ENCODE peak calls at places on chromosomes 13 and 19, in four cellular contexts. X, M, H and I are unnamed samples.

GRCh38 chr13:29453657-29454056 is 141.8 kb downstream of the SLC7A1 start:
- DNase-seq in X (no peak), M (no peak), H (no peak), I (peak; percentile 55)

GRCh38 chr13:91845612-91846011 is 447.2 kb downstream of the GPC5 start:
- DNase-seq in X (no peak), M (no peak), H (no peak), I (no peak)

GRCh38 chr13:25930655-25931054 is 121.2 kb downstream of the SHISA2 start:
- DNase-seq in X (no peak), M (no peak), H (no peak), I (no peak)

GRCh38 chr19:14412436-14413071 is 6.6 kb downstream of the DDX39A start:
- DNase-seq in X (no peak), M (no peak), H (no peak), I (no peak)

GRCh38 chr13:45162821-45163220 is 38.0 kb downstream of the KCTD4 start:
- DNase-seq in X (peak; percentile 89), M (no peak), H (peak; percentile 53), I (peak; percentile 88)

GRCh38 chr13:29868581-29868980 is 18.2 kb upstream of the UBL3 start:
- DNase-seq in X (no peak), M (no peak), H (no peak), I (no peak)

GRCh38 chr13:112203614-112204013 is 136.7 kb downstream of the SOX1 start:
- DNase-seq in X (no peak), M (no peak), H (no peak), I (no peak)

GRCh38 chr13:43307921-43308433 is 284.6 kb downstream of the DNAJC15 start:
- DNase-seq in X (peak; percentile 97), M (peak; percentile 71), H (peak; percentile 85), I (peak; percentile 93)

GRCh38 chr19:20787766-20788165 is 11.7 kb downstream of the ZNF66 start:
- DNase-seq in X (no peak), M (no peak), H (no peak), I (no peak)

GRCh38 chr13:94249512-94249911 is 230.0 kb downstream of the DCT start:
- DNase-seq in X (peak; percentile 85), M (no peak), H (peak; percentile 52), I (peak; percentile 78)

GRCh38 chr13:79382545-79383275 is 23.3 kb downstream of the RBM26 start:
- DNase-seq in X (no peak), M (no peak), H (no peak), I (no peak)

GRCh38 chr13:109274188-109274821 is 512.1 kb downstream of the IRS2 start:
- DNase-seq in X (peak; percentile 81), M (no peak), H (no peak), I (peak; percentile 85)

GRCh38 chr13:40812724-40813445 is 23.5 kb downstream of the SLC25A15 start:
- DNase-seq in X (peak; percentile 46), M (no peak), H (no peak), I (no peak)

GRCh38 chr13:33441015-33441414 is 155.5 kb upstream of the STARD13 start:
- DNase-seq in X (peak; percentile 47), M (no peak), H (no peak), I (peak; percentile 24)

GRCh38 chr19:35115538-35115951 is at the start of gene FXYD3:
- DNase-seq in X (no peak), M (peak; percentile 84), H (no peak), I (no peak)

GRCh38 chr19:9865732-9866627 is 30.9 kb downstream of the PIN1 start:
- DNase-seq in X (no peak), M (no peak), H (no peak), I (no peak)

GRCh38 chr13:30577381-30577780 is 40.3 kb upstream of the USPL1 start:
- DNase-seq in X (peak; percentile 80), M (no peak), H (peak; percentile 48), I (peak; percentile 90)

GRCh38 chr19:10007811-10008211 is 2.5 kb downstream of the COL5A3 start:
- DNase-seq in X (peak; percentile 57), M (no peak), H (no peak), I (peak; percentile 97)

GRCh38 chr19:58096884-58097283 is 1.1 kb downstream of the ZSCAN18 start:
- DNase-seq in X (no peak), M (no peak), H (no peak), I (no peak)

GRCh38 chr13:27201661-27202060 is 30.1 kb upstream of the USP12 start:
- DNase-seq in X (peak; percentile 49), M (no peak), H (no peak), I (no peak)

GRCh38 chr19:20367811-20368294 is 197.7 kb downstream of the ZNF737 start:
- DNase-seq in X (no peak), M (no peak), H (no peak), I (no peak)

GRCh38 chr13:112998506-112999280 is 29.7 kb downstream of the MCF2L start:
- DNase-seq in X (no peak), M (peak; percentile 65), H (no peak), I (no peak)

GRCh38 chr19:28009696-28010095 is 1203.3 kb downstream of the UQCRFS1 start:
- DNase-seq in X (no peak), M (no peak), H (no peak), I (peak; percentile 37)

GRCh38 chr13:81872581-81872980 is 1531.7 kb upstream of the SPRY2 start:
- DNase-seq in X (no peak), M (no peak), H (no peak), I (no peak)

GRCh38 chr13:44103721-44104490 is 224.2 kb downstream of the LACC1 start:
- DNase-seq in X (no peak), M (peak; percentile 54), H (no peak), I (no peak)

GRCh38 chr19:55257461-55258411 is 1.1 kb downstream of the PPP6R1 start:
- DNase-seq in X (peak; percentile 58), M (peak; percentile 50), H (no peak), I (peak; percentile 12)

GRCh38 chr19:11949201-11949600 is 15.6 kb upstream of the ZNF763 start:
- DNase-seq in X (peak; percentile 8), M (no peak), H (no peak), I (no peak)

GRCh38 chr13:95180513-95181245 is 120.6 kb downstream of the ABCC4 start:
- DNase-seq in X (no peak), M (no peak), H (no peak), I (peak; percentile 9)

GRCh38 chr13:76885203-76886004 is 801 bp downstream of the KCTD12 start:
- DNase-seq in X (peak; percentile 91), M (peak; percentile 86), H (peak; percentile 33), I (peak; percentile 66)

GRCh38 chr13:50299546-50300249 is 284.5 kb downstream of the KCNRG start:
- DNase-seq in X (no peak), M (no peak), H (no peak), I (no peak)

GRCh38 chr19:1169921-1170885 is 3.9 kb downstream of the SBNO2 start:
- DNase-seq in X (peak; percentile 67), M (no peak), H (no peak), I (peak; percentile 44)

GRCh38 chr13:46721054-46721453 is 75.9 kb downstream of the ESD start:
- DNase-seq in X (peak; percentile 76), M (no peak), H (peak; percentile 5), I (peak; percentile 45)

GRCh38 chr13:109275390-109275789 is 511.0 kb downstream of the IRS2 start:
- DNase-seq in X (no peak), M (no peak), H (no peak), I (no peak)

GRCh38 chr19:37127999-37128820 is 44.3 kb downstream of the ZNF585A start:
- DNase-seq in X (no peak), M (no peak), H (no peak), I (no peak)

DNA sequence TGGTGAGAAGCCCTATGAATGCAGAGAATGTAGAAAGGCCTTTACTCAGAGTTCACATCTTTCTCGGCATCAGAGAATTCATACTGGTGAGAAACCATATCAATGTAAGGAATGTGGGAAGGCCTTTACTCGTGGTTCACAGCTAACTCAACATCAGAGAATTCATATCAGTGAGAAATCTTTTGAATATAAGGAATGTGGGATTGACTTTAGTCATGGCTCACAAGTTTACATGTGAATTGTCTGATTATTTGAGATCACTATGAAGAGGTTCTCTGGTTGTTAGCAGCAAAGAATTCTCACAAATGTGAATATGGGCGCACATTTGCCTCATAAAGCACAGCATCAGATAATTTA is 43.7 kb downstream of the ZNF585A start:
- DNase-seq in X (no peak), M (no peak), H (no peak), I (no peak)
- TF ChIP-seq CTCF in X (no peak), M (no peak), H (no peak), I (no peak)

GRCh38 chr19:47209323-47210179 is 21.4 kb downstream of the BBC3 start:
- DNase-seq in X (peak; percentile 39), M (no peak), H (no peak), I (peak; percentile 28)

GRCh38 chr19:47215581-47215980 is 15.4 kb downstream of the BBC3 start:
- DNase-seq in X (no peak), M (peak; percentile 77), H (no peak), I (no peak)

GRCh38 chr19:47210180-47210490 is 20.9 kb downstream of the BBC3 start:
- DNase-seq in X (no peak), M (no peak), H (no peak), I (no peak)

DNA sequence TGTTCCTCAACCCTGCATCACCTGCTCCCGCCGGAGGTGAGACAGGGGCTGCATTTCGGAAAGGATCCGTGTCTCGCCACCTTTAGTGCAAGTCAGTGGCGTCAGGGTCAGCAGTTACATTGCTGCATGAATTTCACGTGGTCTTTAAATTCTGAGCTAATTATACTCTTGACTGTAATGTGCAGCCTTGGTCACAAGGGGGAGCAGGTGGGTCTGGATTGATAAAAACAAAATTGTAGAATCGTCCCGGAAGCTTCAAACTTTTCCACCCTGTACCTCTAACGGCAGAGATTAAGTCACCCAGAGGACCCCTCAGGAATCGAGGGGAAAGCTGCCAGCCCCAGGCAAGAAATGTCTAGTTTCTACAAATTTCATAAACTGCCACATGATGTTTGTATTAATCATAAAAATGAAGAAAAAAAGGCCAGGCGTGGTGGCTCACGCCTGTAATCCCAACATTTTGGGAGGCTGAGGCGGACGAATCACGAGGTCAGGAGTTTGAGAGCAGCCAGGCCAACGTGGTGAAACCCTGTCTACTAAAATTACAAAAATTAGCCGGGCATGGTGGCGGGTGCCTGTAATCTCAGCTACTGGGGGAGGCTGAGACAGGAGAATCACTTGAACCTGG is 20.2 kb downstream of the BBC3 start:
- DNase-seq in X (peak; percentile 89), M (peak; percentile 62), H (peak; percentile 58), I (peak; percentile 81)
- TF ChIP-seq CTCF in X (peak; percentile 68), M (peak; percentile 64), H (peak; percentile 78), I (peak; percentile 85)

GRCh38 chr19:39263912-39264305 is 4.3 kb upstream of the IFNL2 start:
- DNase-seq in X (no peak), M (no peak), H (no peak), I (no peak)
- TF ChIP-seq CTCF in X (no peak), M (no peak), H (no peak), I (no peak)

GRCh38 chr19:48123907-48124675 is 13.5 kb upstream of the PLA2G4C start:
- DNase-seq in X (peak; percentile 94), M (no peak), H (peak; percentile 72), I (peak; percentile 44)
- TF ChIP-seq CTCF in X (peak; percentile 32), M (no peak), H (peak; percentile 25), I (no peak)

DNA sequence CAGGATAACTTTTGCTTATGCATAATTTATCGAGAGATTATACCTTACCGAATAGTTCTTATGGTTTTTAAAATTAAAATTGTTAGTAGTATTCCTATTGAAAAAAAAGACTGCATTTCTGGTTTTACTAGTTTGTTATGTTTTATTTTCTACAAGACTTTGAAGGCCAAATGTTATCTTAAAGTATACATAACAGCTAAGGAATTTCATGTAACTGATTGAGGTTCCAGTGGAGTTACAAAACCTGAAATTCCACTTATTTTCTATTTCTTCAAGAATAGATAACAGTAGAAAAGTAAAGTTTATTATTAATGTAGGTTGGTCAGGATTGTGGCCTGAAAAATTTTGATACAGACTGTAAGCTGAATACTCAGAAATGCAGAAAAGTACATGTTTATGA is 1216.0 kb upstream of the PCDH20 start:
- DNase-seq in X (no peak), M (no peak), H (no peak), I (no peak)
- TF ChIP-seq CTCF in X (no peak), M (no peak), H (no peak), I (no peak)